ENCODE peak calls at places on chromosomes 1 and 21, in five cellular contexts. M is Right ventricle myocardium superior; W is naive thymus-derived CD8-positive, alpha-beta T cell; K is HS-5; T is AG10803. E is an unnamed sample.

GRCh38 chr1:151312439-151313225 is 14.6 kb downstream of the PI4KB start:
- DNase-seq in M (no peak), W (no peak), T (no peak), K (no peak), E (no peak)

GRCh38 chr1:42962641-42963377 is 4.1 kb upstream of the SLC2A1 start:
- DNase-seq in M (no peak), K (no peak), W (no peak), T (peak), E (no peak)

GRCh38 chr1:168629466-168629865 is 53.1 kb downstream of the XCL1 start:
- DNase-seq in K (no peak), T (no peak), W (no peak), M (no peak), E (no peak)

GRCh38 chr1:112033422-112034120 is 44.1 kb upstream of the KCND3 start:
- DNase-seq in K (no peak), W (no peak), T (no peak), M (no peak), E (no peak)

GRCh38 chr1:207981976-207982375 is 71.1 kb upstream of the CD34 start:
- DNase-seq in T (no peak), K (no peak), W (no peak), M (no peak), E (no peak)

GRCh38 chr1:214504330-214504729 is 47.1 kb downstream of the PTPN14 start:
- DNase-seq in T (no peak), M (no peak), K (no peak), W (no peak), E (no peak)

GRCh38 chr21:24514081-24514733 is 1093.1 kb downstream of the MRPL39 start:
- DNase-seq in K (peak), M (no peak), T (no peak), W (no peak), E (no peak)

GRCh38 chr1:91605566-91605965 is 104.9 kb downstream of the CDC7 start:
- DNase-seq in T (no peak), K (no peak), W (no peak), M (no peak), E (no peak)

GRCh38 chr21:34885125-34885524 is 164.0 kb downstream of the RUNX1 start:
- DNase-seq in K (no peak), T (no peak), M (no peak), W (no peak), E (no peak)

GRCh38 chr1:183711691-183712401 is 58.7 kb upstream of the APOBEC4 start:
- DNase-seq in T (peak), W (no peak), M (peak), K (peak), E (no peak)

GRCh38 chr1:167532375-167532774 is 14.0 kb upstream of the CD247 start:
- DNase-seq in T (no peak), W (no peak), K (no peak), M (no peak), E (no peak)

GRCh38 chr21:42737969-42738590 is 84.7 kb downstream of the PDE9A start:
- DNase-seq in W (no peak), M (peak), T (no peak), K (no peak), E (no peak)

GRCh38 chr1:162855461-162856150 is 5.4 kb downstream of the CCDC190 start:
- DNase-seq in M (no peak), T (peak), K (no peak), W (no peak), E (no peak)

GRCh38 chr1:156920233-156921052 is at the start of gene LRRC71:
- DNase-seq in T (peak), W (peak), M (peak), K (no peak), E (no peak)

GRCh38 chr1:171610385-171610784 is 11.7 kb upstream of the MYOCOS start:
- DNase-seq in M (no peak), T (peak), W (no peak), K (no peak), E (no peak)

GRCh38 chr1:174398246-174398645 is 49.5 kb upstream of the GPR52 start:
- DNase-seq in M (no peak), K (no peak), T (no peak), W (no peak), E (no peak)

GRCh38 chr1:223726380-223727001 is 14.2 kb downstream of the CAPN2 start:
- DNase-seq in K (peak), W (peak), M (peak), T (peak), E (no peak)

GRCh38 chr1:194860248-194861201 is 1674.1 kb upstream of the B3GALT2 start:
- DNase-seq in K (no peak), W (no peak), T (no peak), M (no peak), E (no peak)

GRCh38 chr1:156963621-156964020 is 43.2 kb downstream of the LRRC71 start:
- DNase-seq in T (peak), K (no peak), M (no peak), W (peak), E (no peak)

GRCh38 chr1:79193211-79194079 is 186.9 kb upstream of the ADGRL4 start:
- DNase-seq in T (peak), K (peak), M (no peak), W (no peak), E (no peak)

GRCh38 chr21:34892196-34892595 is 156.9 kb downstream of the RUNX1 start:
- DNase-seq in T (peak), W (no peak), M (no peak), K (no peak), E (no peak)

GRCh38 chr1:200243042-200243437 is 166.8 kb downstream of the ZNF281 start:
- DNase-seq in K (no peak), M (no peak), W (no peak), T (peak), E (peak)

GRCh38 chr1:39409055-39409816 is 82.2 kb upstream of the BMP8A start:
- DNase-seq in M (peak), K (no peak), W (no peak), T (peak), E (no peak)

GRCh38 chr1:29319300-29320110 is 83.2 kb downstream of the PTPRU start:
- DNase-seq in M (no peak), T (no peak), W (no peak), K (no peak), E (no peak)

GRCh38 chr1:48102766-48103165 is 105.6 kb upstream of the TRABD2B start:
- DNase-seq in M (no peak), T (no peak), K (no peak), W (no peak), E (no peak)